ENCODE peak calls at places on chromosomes 1 and 21, in four cellular contexts. One of them, this sample, is unnamed.

GRCh38 chr1:196056966-196057365 is 551.3 kb downstream of the KCNT2 start:
- DNase-seq in K562: no peak
- DNase-seq in esophagus muscularis mucosa: no peak
- DNase-seq in Peyer's patch: no peak
- DNase-seq in this sample: no peak

GRCh38 chr1:117146570-117147340 is 25.2 kb upstream of the TRIM45 start:
- DNase-seq in K562: no peak
- DNase-seq in Peyer's patch: no peak
- DNase-seq in esophagus muscularis mucosa: no peak
- DNase-seq in this sample: no peak

GRCh38 chr1:221766210-221766609 is 24.3 kb upstream of the DUSP10 start:
- DNase-seq in Peyer's patch: no peak
- DNase-seq in K562: no peak
- DNase-seq in esophagus muscularis mucosa: no peak
- DNase-seq in this sample: no peak

GRCh38 chr1:56819393-56819899 is at the start of gene FYB2:
- DNase-seq in K562: no peak
- DNase-seq in esophagus muscularis mucosa: no peak
- DNase-seq in Peyer's patch: no peak
- DNase-seq in this sample: no peak

GRCh38 chr1:113042336-113043143 is 30.5 kb upstream of the LRIG2 start:
- DNase-seq in Peyer's patch: peak
- DNase-seq in esophagus muscularis mucosa: peak
- DNase-seq in K562: peak
- DNase-seq in this sample: peak

GRCh38 chr1:215599418-215599817 is 32.3 kb downstream of the KCTD3 start:
- DNase-seq in K562: peak
- DNase-seq in Peyer's patch: no peak
- DNase-seq in esophagus muscularis mucosa: no peak
- DNase-seq in this sample: no peak

GRCh38 chr1:232873412-232873811 is 68.2 kb downstream of the MAP10 start:
- DNase-seq in Peyer's patch: no peak
- DNase-seq in K562: no peak
- DNase-seq in esophagus muscularis mucosa: peak
- DNase-seq in this sample: no peak

GRCh38 chr1:12527564-12527963 is 90.4 kb downstream of the DHRS3 start:
- DNase-seq in K562: no peak
- DNase-seq in Peyer's patch: peak
- DNase-seq in esophagus muscularis mucosa: no peak
- DNase-seq in this sample: no peak

GRCh38 chr1:26983863-26984262 is 9.6 kb upstream of the TRNP1 start:
- DNase-seq in esophagus muscularis mucosa: no peak
- DNase-seq in K562: no peak
- DNase-seq in Peyer's patch: no peak
- DNase-seq in this sample: no peak

GRCh38 chr21:14773777-14774345 is 227.7 kb upstream of the SAMSN1 start:
- DNase-seq in K562: peak
- DNase-seq in esophagus muscularis mucosa: no peak
- DNase-seq in Peyer's patch: peak
- DNase-seq in this sample: peak

GRCh38 chr1:181504294-181505115 is 21.2 kb downstream of the CACNA1E start:
- DNase-seq in Peyer's patch: no peak
- DNase-seq in K562: peak
- DNase-seq in esophagus muscularis mucosa: no peak
- DNase-seq in this sample: peak
- TF ChIP-seq POLR2A in Peyer's patch: no peak
- TF ChIP-seq POLR2A in K562: no peak
- TF ChIP-seq POLR2A in esophagus muscularis mucosa: no peak
- TF ChIP-seq POLR2A in this sample: no peak

GRCh38 chr1:204335085-204335484 is 24.6 kb downstream of the PLEKHA6 start:
- DNase-seq in esophagus muscularis mucosa: no peak
- DNase-seq in Peyer's patch: no peak
- DNase-seq in K562: no peak
- DNase-seq in this sample: no peak

GRCh38 chr1:204334455-204334854 is 25.3 kb downstream of the PLEKHA6 start:
- DNase-seq in K562: no peak
- DNase-seq in esophagus muscularis mucosa: no peak
- DNase-seq in Peyer's patch: no peak
- DNase-seq in this sample: no peak

GRCh38 chr1:204335533-204335932 is 24.2 kb downstream of the PLEKHA6 start:
- DNase-seq in Peyer's patch: no peak
- DNase-seq in K562: no peak
- DNase-seq in esophagus muscularis mucosa: no peak
- DNase-seq in this sample: no peak

GRCh38 chr1:204331275-204331674 is 28.5 kb downstream of the PLEKHA6 start:
- DNase-seq in esophagus muscularis mucosa: no peak
- DNase-seq in Peyer's patch: peak
- DNase-seq in K562: no peak
- DNase-seq in this sample: no peak

GRCh38 chr1:204331847-204332487 is 27.8 kb downstream of the PLEKHA6 start:
- DNase-seq in K562: no peak
- DNase-seq in Peyer's patch: peak
- DNase-seq in esophagus muscularis mucosa: no peak
- DNase-seq in this sample: no peak
- TF ChIP-seq POLR2A in K562: no peak
- TF ChIP-seq POLR2A in Peyer's patch: no peak
- TF ChIP-seq POLR2A in esophagus muscularis mucosa: no peak
- TF ChIP-seq POLR2A in this sample: no peak

DNA sequence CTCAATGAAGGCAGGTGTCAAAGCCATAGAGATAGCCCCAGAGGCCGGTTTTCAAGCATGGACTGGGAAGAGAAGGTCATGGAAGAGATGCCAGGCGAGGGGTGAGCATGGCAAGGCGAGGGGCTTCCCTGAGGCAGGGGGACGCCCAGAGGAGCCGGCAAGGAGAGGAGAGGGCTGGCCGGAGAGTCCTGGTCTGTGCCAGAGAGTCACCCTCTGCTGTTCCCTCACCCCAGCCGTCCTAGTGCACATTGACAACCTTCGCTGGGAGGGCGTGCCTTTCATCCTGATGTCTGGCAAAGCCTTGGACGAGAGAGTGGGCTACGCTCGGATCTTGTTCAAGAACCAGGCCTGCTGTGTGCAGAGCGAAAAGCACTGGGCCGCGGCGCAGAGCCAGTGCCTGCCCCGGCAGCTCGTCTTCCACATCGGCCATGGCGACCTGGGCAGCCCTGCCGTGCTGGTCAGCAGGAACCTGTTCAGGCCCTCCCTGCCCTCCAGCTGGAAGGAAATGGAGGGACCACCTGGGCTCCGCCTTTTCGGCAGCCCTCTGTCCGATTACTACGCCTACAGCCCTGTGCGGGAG is 28.8 kb downstream of the H6PD start:
- DNase-seq in Peyer's patch: no peak
- DNase-seq in esophagus muscularis mucosa: no peak
- DNase-seq in K562: no peak
- DNase-seq in this sample: peak
- TF ChIP-seq POLR2A in Peyer's patch: no peak
- TF ChIP-seq POLR2A in esophagus muscularis mucosa: no peak
- TF ChIP-seq POLR2A in K562: no peak
- TF ChIP-seq POLR2A in this sample: no peak

DNA sequence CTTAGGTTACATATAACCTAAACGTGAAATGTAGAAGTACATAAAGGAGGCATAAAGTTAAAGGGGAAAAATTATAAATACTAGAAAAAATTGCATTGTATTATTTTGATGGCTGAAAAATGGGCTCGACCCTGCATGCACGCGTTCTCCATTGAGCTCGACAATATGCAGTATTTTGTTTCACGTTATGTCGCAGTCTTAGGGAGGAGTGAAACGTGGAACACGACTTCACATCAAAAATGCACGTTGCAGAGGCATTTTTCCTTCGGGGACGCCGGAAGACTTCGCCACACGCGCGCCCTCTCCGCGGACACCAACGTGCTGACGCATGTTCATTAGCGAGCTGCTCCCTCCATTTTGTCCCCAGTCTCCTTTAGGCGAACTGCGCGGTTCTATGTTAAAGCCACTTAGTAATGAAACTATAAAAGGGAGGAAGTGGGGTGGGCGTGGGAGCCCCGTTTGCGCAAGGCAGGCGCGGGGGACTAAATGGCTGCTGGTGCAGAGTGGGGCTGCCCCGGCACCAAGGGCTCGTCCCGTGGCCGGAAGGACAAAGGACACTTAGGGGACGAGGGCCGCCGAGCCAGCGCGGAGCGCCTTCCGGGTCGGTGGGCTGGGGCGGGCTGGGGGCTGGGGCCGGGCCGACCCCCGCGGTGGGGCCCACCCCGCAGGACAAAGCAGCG is 722 bp upstream of the COX20 start:
- DNase-seq in esophagus muscularis mucosa: peak
- DNase-seq in K562: peak
- DNase-seq in Peyer's patch: peak
- DNase-seq in this sample: peak
- TF ChIP-seq POLR2A in esophagus muscularis mucosa: no peak
- TF ChIP-seq POLR2A in K562: peak
- TF ChIP-seq POLR2A in Peyer's patch: peak
- TF ChIP-seq POLR2A in this sample: peak

GRCh38 chr1:212955098-212955497 is 4.8 kb downstream of the VASH2 start:
- DNase-seq in Peyer's patch: no peak
- DNase-seq in esophagus muscularis mucosa: no peak
- DNase-seq in K562: no peak
- DNase-seq in this sample: no peak
- TF ChIP-seq POLR2A in Peyer's patch: no peak
- TF ChIP-seq POLR2A in esophagus muscularis mucosa: no peak
- TF ChIP-seq POLR2A in K562: no peak
- TF ChIP-seq POLR2A in this sample: no peak

GRCh38 chr21:41768371-41769042 is 1.7 kb upstream of the RIPK4 start:
- DNase-seq in K562: peak
- DNase-seq in esophagus muscularis mucosa: no peak
- DNase-seq in Peyer's patch: peak
- DNase-seq in this sample: no peak
- TF ChIP-seq POLR2A in K562: no peak
- TF ChIP-seq POLR2A in esophagus muscularis mucosa: no peak
- TF ChIP-seq POLR2A in Peyer's patch: peak
- TF ChIP-seq POLR2A in this sample: no peak

DNA sequence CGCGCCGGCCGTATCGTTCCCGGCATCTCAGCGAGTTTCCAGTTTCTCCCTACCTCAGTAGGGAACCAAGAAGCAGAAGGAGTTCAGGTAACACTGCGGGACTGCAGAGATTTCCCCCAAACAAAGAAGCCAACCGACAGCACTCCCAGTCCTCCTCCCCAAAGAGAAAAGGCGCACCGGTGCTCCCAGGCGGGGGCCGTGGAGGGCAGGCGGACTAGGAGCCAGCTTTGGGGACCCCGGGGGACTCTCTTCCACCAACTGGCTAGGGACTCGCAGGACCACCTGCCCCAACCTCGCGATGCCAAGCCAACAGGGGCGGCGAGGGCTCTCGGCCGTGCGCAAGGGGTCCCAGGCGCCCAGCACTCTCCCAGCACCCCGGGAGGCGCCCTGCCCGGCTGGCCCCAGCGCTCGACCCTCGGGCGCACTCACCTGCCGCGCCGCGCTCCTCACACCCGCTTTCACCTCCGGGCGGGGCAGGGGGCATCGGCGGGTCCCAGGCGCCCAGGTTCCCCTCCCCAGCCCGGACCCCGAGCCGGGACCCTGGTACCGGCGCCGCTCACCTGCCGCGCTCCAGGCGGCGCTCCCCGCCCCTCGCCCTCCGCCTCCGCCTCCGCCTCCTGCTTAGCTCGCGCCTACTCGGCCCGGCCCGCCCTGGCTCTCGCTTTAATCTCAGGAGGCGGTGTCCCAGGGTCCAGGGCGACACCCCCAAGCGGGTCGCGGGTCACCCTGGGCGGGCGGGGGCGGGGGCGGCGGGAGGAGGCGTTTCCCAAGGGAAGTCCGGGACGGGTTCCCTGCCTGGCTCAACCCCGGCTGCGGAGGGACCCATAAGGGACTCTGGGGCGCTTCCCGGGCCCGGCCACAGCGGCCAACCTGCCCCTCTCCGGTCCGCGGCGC is at the start of gene TMPRSS2:
- DNase-seq in Peyer's patch: peak
- DNase-seq in K562: no peak
- DNase-seq in esophagus muscularis mucosa: no peak
- DNase-seq in this sample: no peak
- TF ChIP-seq POLR2A in Peyer's patch: peak
- TF ChIP-seq POLR2A in K562: no peak
- TF ChIP-seq POLR2A in esophagus muscularis mucosa: no peak
- TF ChIP-seq POLR2A in this sample: no peak

This sample was measured in spleen.